ENCODE peak calls at places on chromosome 11, in ten cellular contexts. I, O, X, R, B, G, E, P, M and V are unnamed samples.

GRCh38 chr11:113874096-113874919 is 1.1 kb downstream of the USP28 start:
- DNase-seq in I (no peak), O (peak), X (no peak), R (no peak), B (no peak), G (no peak), E (no peak), P (peak), M (no peak), V (no peak)

GRCh38 chr11:134645576-134645975 is 233.5 kb upstream of the B3GAT1 start:
- DNase-seq in I (no peak), O (no peak), X (no peak), R (peak), B (no peak), G (no peak), E (no peak), P (no peak), M (no peak), V (no peak)

GRCh38 chr11:107683807-107684206 is 28.0 kb downstream of the SLN start:
- DNase-seq in I (no peak), O (no peak), X (no peak), R (no peak), B (no peak), G (peak), E (no peak), P (peak), M (no peak), V (no peak)

GRCh38 chr11:104870910-104871309 is 27.4 kb downstream of the CASP12 start:
- DNase-seq in I (no peak), O (no peak), X (no peak), R (no peak), B (no peak), G (no peak), E (no peak), P (no peak), M (no peak), V (no peak)

GRCh38 chr11:748007-748359 is 719 bp downstream of the TALDO1 start:
- DNase-seq in I (no peak), O (peak), X (no peak), R (no peak), B (no peak), G (no peak), E (no peak), P (peak), M (no peak), V (peak)

GRCh38 chr11:117912497-117912896 is 16.7 kb downstream of the TMPRSS13 start:
- DNase-seq in I (no peak), O (no peak), X (no peak), R (no peak), B (no peak), G (no peak), E (no peak), P (no peak), M (no peak), V (no peak)

GRCh38 chr11:59669611-59670009 is 773 bp upstream of the PATL1 start:
- DNase-seq in I (peak), O (peak), X (no peak), R (peak), B (peak), G (no peak), E (no peak), P (no peak), M (peak), V (peak)

GRCh38 chr11:57566035-57566504 is 1.4 kb downstream of the UBE2L6 start:
- DNase-seq in I (no peak), O (no peak), X (peak), R (peak), B (no peak), G (no peak), E (no peak), P (peak), M (no peak), V (no peak)

GRCh38 chr11:63556404-63556803 is 6.8 kb downstream of the PLAAT2 start:
- DNase-seq in I (no peak), O (no peak), X (no peak), R (no peak), B (no peak), G (no peak), E (no peak), P (no peak), M (no peak), V (no peak)

GRCh38 chr11:17015639-17016125 is 1.5 kb upstream of the PLEKHA7 start:
- DNase-seq in I (no peak), O (no peak), X (no peak), R (no peak), B (peak), G (no peak), E (peak), P (no peak), M (no peak), V (no peak)

GRCh38 chr11:123430736-123431356 is 777 bp downstream of the GRAMD1B start:
- DNase-seq in I (no peak), O (peak), X (no peak), R (peak), B (peak), G (no peak), E (peak), P (peak), M (peak), V (peak)

GRCh38 chr11:128731041-128731663 is 37.3 kb downstream of the FLI1 start:
- DNase-seq in I (no peak), O (no peak), X (no peak), R (no peak), B (no peak), G (no peak), E (no peak), P (no peak), M (no peak), V (no peak)

GRCh38 chr11:65599955-65600246 is 4.3 kb upstream of the KCNK7 start:
- DNase-seq in I (no peak), O (no peak), X (no peak), R (no peak), B (no peak), G (no peak), E (no peak), P (no peak), M (no peak), V (no peak)

DNA sequence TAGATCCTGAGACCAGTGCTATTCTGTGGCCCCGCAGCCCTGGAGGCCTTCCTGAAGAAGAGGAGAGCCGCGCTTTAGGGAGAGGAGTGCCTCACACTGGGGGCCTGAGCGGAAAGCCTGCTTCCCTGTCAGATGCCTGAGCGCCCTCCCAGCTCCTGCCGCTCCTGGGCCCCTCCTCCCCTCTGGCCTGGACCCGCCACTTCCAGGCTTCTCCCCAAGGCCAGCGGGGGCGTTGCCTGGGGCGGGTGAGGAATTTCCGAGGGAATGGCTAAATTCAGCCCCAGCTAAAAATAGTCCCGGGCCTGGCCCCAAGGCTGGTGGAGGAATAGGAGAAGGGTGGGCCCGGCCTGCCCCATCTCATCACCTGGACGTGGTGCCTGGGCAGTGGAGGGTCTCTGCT is 15.4 kb downstream of the ARHGEF17 start:
- DNase-seq in I (no peak), O (peak), X (peak), R (peak), B (peak), G (no peak), E (peak), P (no peak), M (peak), V (peak)
- TF ChIP-seq POLR2A in I (no peak), O (no peak), X (no peak), R (no peak), B (no peak), G (no peak), E (no peak), P (no peak), M (peak), V (no peak)

GRCh38 chr11:68212421-68213134 is 518 bp downstream of the KMT5B start:
- DNase-seq in I (peak), O (peak), X (peak), R (peak), B (peak), G (peak), E (peak), P (peak), M (peak), V (peak)
- TF ChIP-seq POLR2A in I (no peak), O (peak), X (no peak), R (no peak), B (no peak), G (no peak), E (no peak), P (no peak), M (peak), V (peak)

GRCh38 chr11:66694732-66695207 is 17.1 kb upstream of the RBM4B start:
- DNase-seq in I (peak), O (peak), X (peak), R (peak), B (peak), G (peak), E (peak), P (peak), M (peak), V (peak)
- TF ChIP-seq POLR2A in I (no peak), O (no peak), X (no peak), R (no peak), B (no peak), G (no peak), E (no peak), P (no peak), M (no peak), V (no peak)

GRCh38 chr11:3662856-3663255 is 8.3 kb downstream of the CHRNA10 start:
- DNase-seq in I (no peak), O (no peak), X (no peak), R (no peak), B (no peak), G (no peak), E (no peak), P (no peak), M (no peak), V (no peak)

GRCh38 chr11:3658252-3658651 is 12.9 kb downstream of the CHRNA10 start:
- DNase-seq in I (no peak), O (no peak), X (no peak), R (no peak), B (no peak), G (no peak), E (peak), P (no peak), M (no peak), V (no peak)

GRCh38 chr11:3664032-3664630 is 7.1 kb downstream of the CHRNA10 start:
- DNase-seq in I (no peak), O (no peak), X (no peak), R (no peak), B (no peak), G (no peak), E (no peak), P (no peak), M (no peak), V (no peak)

GRCh38 chr11:3660960-3661359 is 10.2 kb downstream of the CHRNA10 start:
- DNase-seq in I (no peak), O (no peak), X (no peak), R (no peak), B (no peak), G (no peak), E (peak), P (no peak), M (no peak), V (no peak)

DNA sequence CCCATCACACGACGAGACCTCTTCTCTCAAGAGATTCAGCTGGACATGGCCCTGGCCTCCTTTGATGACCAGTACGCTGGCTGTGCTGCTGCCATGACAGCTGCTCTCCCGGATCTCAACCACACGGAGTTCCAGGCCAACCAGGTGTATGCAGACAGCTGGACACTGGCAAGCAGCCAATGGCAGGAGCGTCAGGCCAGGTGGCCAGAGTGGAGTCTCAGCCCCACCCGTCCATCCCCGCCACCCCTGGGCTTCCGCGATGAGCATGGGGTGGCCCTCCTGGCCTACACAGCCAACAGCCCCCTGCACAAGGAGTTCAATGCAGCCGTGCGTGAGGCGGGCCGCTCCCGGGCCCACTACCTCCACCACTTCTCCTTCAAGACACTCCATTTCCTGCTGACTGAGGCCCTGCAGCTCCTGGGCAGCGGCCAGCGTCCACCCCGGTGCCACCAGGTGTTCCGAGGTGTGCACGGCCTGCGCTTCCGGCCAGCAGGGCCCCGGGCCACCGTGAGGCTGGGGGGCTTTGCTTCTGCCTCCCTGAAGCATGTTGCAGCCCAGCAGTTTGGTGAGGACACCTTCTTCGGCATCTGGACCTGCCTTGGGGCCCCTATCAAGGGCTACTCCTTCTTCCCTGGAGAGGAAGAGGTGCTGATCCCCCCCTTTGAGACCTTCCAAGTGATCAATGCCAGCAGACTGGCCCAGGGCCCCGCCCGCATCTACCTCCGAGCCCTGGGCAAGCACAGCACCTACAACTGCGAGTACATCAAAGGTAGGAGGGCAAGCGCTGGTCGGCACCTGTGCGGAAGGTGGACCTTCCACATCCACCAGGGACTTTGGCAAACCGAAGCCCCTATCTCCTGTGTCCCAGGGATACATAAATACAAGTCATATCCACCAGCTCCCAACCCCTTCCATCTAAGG is 11.3 kb downstream of the CHRNA10 start:
- DNase-seq in I (no peak), O (no peak), X (no peak), R (peak), B (no peak), G (no peak), E (peak), P (no peak), M (no peak), V (no peak)
- TF ChIP-seq POLR2A in I (no peak), O (no peak), X (no peak), R (no peak), B (no peak), G (no peak), E (no peak), P (no peak), M (no peak), V (no peak)